ENCODE peak calls at places on chromosomes 16 and 17, in five cellular contexts. X is posterior cingulate gyrus; Z is cerebellar cortex; E is COR-L47; I is activated naive CD4-positive, alpha-beta T cell. J is an unnamed sample.

GRCh38 chr16:13829712-13830304 is 90.1 kb upstream of the ERCC4 start:
- DNase-seq in E (no peak), Z (no peak), X (no peak), I (no peak), J (peak)

GRCh38 chr17:9729034-9729650 is 62.2 kb downstream of the DHRS7C start:
- DNase-seq in X (no peak), E (no peak), Z (peak), I (no peak), J (peak)

GRCh38 chr16:48035142-48035541 is 120.7 kb downstream of the ABCC12 start:
- DNase-seq in X (no peak), E (no peak), I (no peak), Z (no peak), J (no peak)

GRCh38 chr17:73803867-73804539 is 159.8 kb upstream of the SDK2 start:
- DNase-seq in I (no peak), X (no peak), Z (no peak), E (peak), J (no peak)

GRCh38 chr17:79041723-79042420 is 17.9 kb downstream of the C1QTNF1 start:
- DNase-seq in Z (no peak), X (no peak), E (no peak), I (no peak), J (no peak)

GRCh38 chr16:23855010-23855409 is 19.2 kb downstream of the PRKCB start:
- DNase-seq in Z (no peak), X (no peak), E (no peak), I (no peak), J (no peak)

GRCh38 chr16:4392382-4393242 is 21.0 kb downstream of the VASN start:
- DNase-seq in I (no peak), E (peak), X (no peak), Z (no peak), J (peak)

GRCh38 chr17:43803758-43804157 is 23.5 kb downstream of the CFAP97D1 start:
- DNase-seq in X (no peak), I (no peak), E (no peak), Z (no peak), J (no peak)

GRCh38 chr17:63768433-63768832 is 5.0 kb downstream of the CCDC47 start:
- DNase-seq in I (no peak), X (no peak), E (no peak), Z (no peak), J (no peak)

GRCh38 chr16:50065624-50066481 is at the start of gene HEATR3:
- DNase-seq in X (peak), I (peak), Z (peak), E (peak), J (peak)

GRCh38 chr16:2015117-2015946 is 4.3 kb upstream of the NPW start:
- DNase-seq in I (no peak), Z (no peak), E (no peak), X (no peak), J (peak)

GRCh38 chr16:64397945-64398508 is 723.8 kb downstream of the CDH11 start:
- DNase-seq in I (no peak), Z (no peak), X (no peak), E (no peak), J (no peak)

GRCh38 chr17:82812601-82813000 is 27.2 kb downstream of the ZNF750 start:
- DNase-seq in E (no peak), I (no peak), X (no peak), Z (no peak), J (no peak)

GRCh38 chr17:41785876-41786226 is 660 bp downstream of the JUP start:
- DNase-seq in E (peak), Z (no peak), X (no peak), I (no peak), J (no peak)

GRCh38 chr16:79316004-79316458 is 284.5 kb downstream of the MAF start:
- DNase-seq in X (no peak), I (no peak), Z (no peak), E (no peak), J (no peak)

GRCh38 chr16:68920349-68920748 is 77.0 kb downstream of the TANGO6 start:
- DNase-seq in I (no peak), E (no peak), X (no peak), Z (no peak), J (no peak)

GRCh38 chr17:32801641-32802040 is 75.3 kb downstream of the MYO1D start:
- DNase-seq in I (no peak), X (no peak), E (no peak), Z (no peak), J (no peak)

GRCh38 chr17:20994779-20995149 is 48.0 kb downstream of the USP22 start:
- DNase-seq in Z (no peak), I (no peak), X (no peak), E (no peak), J (no peak)

GRCh38 chr17:80316927-80317705 is 56.5 kb downstream of the RNF213 start:
- DNase-seq in Z (no peak), E (no peak), I (no peak), X (peak), J (no peak)

GRCh38 chr17:43745541-43745940 is 13.1 kb downstream of the SOST start:
- DNase-seq in Z (no peak), E (no peak), X (no peak), I (no peak), J (peak)